ENCODE peak calls at places on chromosome 20, in ten cellular contexts. One of them, this sample, is unnamed. For H3K4me1 and H3K9me3, the result is how much of the 10 kb centered on the place peaks cover.

GRCh38 chr20:8389381-8390368 is 257.6 kb downstream of the PLCB1 start:
- DNase-seq in CD8-positive, alpha-beta T cell: no peak
- DNase-seq in tibial artery: no peak
- DNase-seq in lower lobe of right lung: no peak
- DNase-seq in upper lobe of right lung: no peak
- DNase-seq in GM23248: peak
- DNase-seq in hepatocyte: peak
- DNase-seq in thyroid gland: peak
- DNase-seq in body of pancreas: no peak
- DNase-seq in A673: peak
- DNase-seq in this sample: no peak

GRCh38 chr20:13625241-13625981 is 13.3 kb downstream of the TASP1 start:
- DNase-seq in CD8-positive, alpha-beta T cell: no peak
- DNase-seq in tibial artery: no peak
- DNase-seq in lower lobe of right lung: no peak
- DNase-seq in upper lobe of right lung: no peak
- DNase-seq in GM23248: no peak
- DNase-seq in hepatocyte: no peak
- DNase-seq in thyroid gland: no peak
- DNase-seq in body of pancreas: no peak
- DNase-seq in A673: no peak
- DNase-seq in this sample: no peak

GRCh38 chr20:41361757-41362747 is 4.6 kb downstream of the EMILIN3 start:
- DNase-seq in CD8-positive, alpha-beta T cell: no peak
- DNase-seq in tibial artery: no peak
- DNase-seq in lower lobe of right lung: no peak
- DNase-seq in upper lobe of right lung: no peak
- DNase-seq in GM23248: no peak
- DNase-seq in hepatocyte: no peak
- DNase-seq in thyroid gland: peak
- DNase-seq in body of pancreas: peak
- DNase-seq in A673: no peak
- DNase-seq in this sample: no peak

GRCh38 chr20:49230021-49230420 is 10.8 kb downstream of the DDX27 start:
- DNase-seq in CD8-positive, alpha-beta T cell: no peak
- DNase-seq in tibial artery: no peak
- DNase-seq in lower lobe of right lung: no peak
- DNase-seq in upper lobe of right lung: no peak
- DNase-seq in GM23248: no peak
- DNase-seq in hepatocyte: no peak
- DNase-seq in thyroid gland: no peak
- DNase-seq in body of pancreas: no peak
- DNase-seq in A673: no peak
- DNase-seq in this sample: no peak

GRCh38 chr20:41051426-41051825 is 22.8 kb downstream of the TOP1 start:
- DNase-seq in CD8-positive, alpha-beta T cell: no peak
- DNase-seq in tibial artery: no peak
- DNase-seq in lower lobe of right lung: no peak
- DNase-seq in upper lobe of right lung: no peak
- DNase-seq in GM23248: no peak
- DNase-seq in hepatocyte: no peak
- DNase-seq in thyroid gland: no peak
- DNase-seq in body of pancreas: no peak
- DNase-seq in A673: no peak
- DNase-seq in this sample: no peak

GRCh38 chr20:10109621-10110020 is 74.8 kb downstream of the ANKEF1 start:
- DNase-seq in CD8-positive, alpha-beta T cell: no peak
- DNase-seq in tibial artery: no peak
- DNase-seq in lower lobe of right lung: no peak
- DNase-seq in upper lobe of right lung: no peak
- DNase-seq in GM23248: no peak
- DNase-seq in hepatocyte: no peak
- DNase-seq in thyroid gland: no peak
- DNase-seq in body of pancreas: peak
- DNase-seq in A673: no peak
- DNase-seq in this sample: no peak

GRCh38 chr20:47597090-47597489 is 95.4 kb downstream of the NCOA3 start:
- DNase-seq in CD8-positive, alpha-beta T cell: no peak
- DNase-seq in tibial artery: no peak
- DNase-seq in lower lobe of right lung: no peak
- DNase-seq in upper lobe of right lung: no peak
- DNase-seq in GM23248: no peak
- DNase-seq in hepatocyte: no peak
- DNase-seq in thyroid gland: no peak
- DNase-seq in body of pancreas: no peak
- DNase-seq in A673: no peak
- DNase-seq in this sample: no peak

GRCh38 chr20:33654680-33655161 is 7.4 kb upstream of the C20orf144 start:
- DNase-seq in CD8-positive, alpha-beta T cell: no peak
- DNase-seq in tibial artery: no peak
- DNase-seq in lower lobe of right lung: peak
- DNase-seq in upper lobe of right lung: no peak
- DNase-seq in GM23248: no peak
- DNase-seq in hepatocyte: peak
- DNase-seq in thyroid gland: no peak
- DNase-seq in body of pancreas: no peak
- DNase-seq in A673: no peak
- DNase-seq in this sample: peak

GRCh38 chr20:31515072-31515774 is 981 bp downstream of the HM13 start:
- DNase-seq in CD8-positive, alpha-beta T cell: no peak
- DNase-seq in tibial artery: no peak
- DNase-seq in lower lobe of right lung: no peak
- DNase-seq in upper lobe of right lung: no peak
- DNase-seq in GM23248: no peak
- DNase-seq in hepatocyte: no peak
- DNase-seq in thyroid gland: no peak
- DNase-seq in body of pancreas: no peak
- DNase-seq in A673: no peak
- DNase-seq in this sample: no peak

GRCh38 chr20:10674684-10675455 is 1.1 kb upstream of the JAG1 start:
- DNase-seq in CD8-positive, alpha-beta T cell: no peak
- DNase-seq in tibial artery: peak
- DNase-seq in lower lobe of right lung: peak
- DNase-seq in upper lobe of right lung: peak
- DNase-seq in GM23248: peak
- DNase-seq in hepatocyte: peak
- DNase-seq in thyroid gland: peak
- DNase-seq in body of pancreas: peak
- DNase-seq in A673: peak
- DNase-seq in this sample: peak

GRCh38 chr20:45836841-45837240 is 3.2 kb downstream of the SNX21 start:
- DNase-seq in CD8-positive, alpha-beta T cell: no peak
- DNase-seq in tibial artery: no peak
- DNase-seq in lower lobe of right lung: no peak
- DNase-seq in upper lobe of right lung: no peak
- DNase-seq in GM23248: peak
- DNase-seq in hepatocyte: no peak
- DNase-seq in thyroid gland: no peak
- DNase-seq in body of pancreas: no peak
- DNase-seq in A673: no peak
- DNase-seq in this sample: no peak

GRCh38 chr20:45835230-45836224 is 1.9 kb downstream of the SNX21 start:
- DNase-seq in CD8-positive, alpha-beta T cell: no peak
- DNase-seq in tibial artery: peak
- DNase-seq in lower lobe of right lung: no peak
- DNase-seq in upper lobe of right lung: no peak
- DNase-seq in GM23248: peak
- DNase-seq in hepatocyte: no peak
- DNase-seq in thyroid gland: no peak
- DNase-seq in body of pancreas: no peak
- DNase-seq in A673: no peak
- DNase-seq in this sample: peak

GRCh38 chr20:45833883-45834796 is 541 bp downstream of the SNX21 start:
- DNase-seq in CD8-positive, alpha-beta T cell: peak
- DNase-seq in tibial artery: peak
- DNase-seq in lower lobe of right lung: peak
- DNase-seq in upper lobe of right lung: peak
- DNase-seq in GM23248: peak
- DNase-seq in hepatocyte: peak
- DNase-seq in thyroid gland: peak
- DNase-seq in body of pancreas: peak
- DNase-seq in A673: peak
- DNase-seq in this sample: peak

GRCh38 chr20:45833030-45833882 is at the start of gene SNX21:
- DNase-seq in CD8-positive, alpha-beta T cell: peak
- DNase-seq in tibial artery: peak
- DNase-seq in lower lobe of right lung: peak
- DNase-seq in upper lobe of right lung: peak
- DNase-seq in GM23248: peak
- DNase-seq in hepatocyte: peak
- DNase-seq in thyroid gland: peak
- DNase-seq in body of pancreas: peak
- DNase-seq in A673: peak
- DNase-seq in this sample: peak

DNA sequence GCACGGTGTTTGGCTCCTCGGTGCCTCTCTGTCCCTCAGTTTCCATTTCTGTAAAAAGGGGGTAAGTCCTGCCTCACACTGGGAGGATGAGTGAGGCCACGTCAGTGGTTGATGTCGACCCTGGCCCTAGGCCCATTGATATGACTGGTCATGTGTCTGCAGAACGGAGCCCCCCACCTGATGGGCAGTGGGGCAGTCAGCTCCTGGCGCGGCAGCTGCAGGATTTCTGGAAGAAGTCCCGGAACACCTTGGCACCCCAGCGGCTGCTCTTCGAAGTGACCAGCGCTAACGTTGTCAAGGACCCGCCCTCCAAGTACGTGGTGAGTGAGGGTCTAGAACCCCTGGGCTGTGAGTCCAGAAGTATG is 1.2 kb downstream of the SNX21 start:
- DNase-seq in CD8-positive, alpha-beta T cell: no peak
- DNase-seq in tibial artery: no peak
- DNase-seq in lower lobe of right lung: no peak
- DNase-seq in upper lobe of right lung: no peak
- DNase-seq in GM23248: peak
- DNase-seq in hepatocyte: no peak
- DNase-seq in thyroid gland: no peak
- DNase-seq in body of pancreas: no peak
- DNase-seq in A673: no peak
- DNase-seq in this sample: peak
- H3K4me3 ChIP-seq in CD8-positive, alpha-beta T cell: no peak
- H3K4me3 ChIP-seq in tibial artery: peak
- H3K4me3 ChIP-seq in lower lobe of right lung: peak
- H3K4me3 ChIP-seq in upper lobe of right lung: peak
- H3K4me3 ChIP-seq in GM23248: peak
- H3K4me3 ChIP-seq in hepatocyte: peak
- H3K4me3 ChIP-seq in thyroid gland: peak
- H3K4me3 ChIP-seq in body of pancreas: no peak
- H3K4me3 ChIP-seq in A673: peak
- H3K4me3 ChIP-seq in this sample: peak

DNA sequence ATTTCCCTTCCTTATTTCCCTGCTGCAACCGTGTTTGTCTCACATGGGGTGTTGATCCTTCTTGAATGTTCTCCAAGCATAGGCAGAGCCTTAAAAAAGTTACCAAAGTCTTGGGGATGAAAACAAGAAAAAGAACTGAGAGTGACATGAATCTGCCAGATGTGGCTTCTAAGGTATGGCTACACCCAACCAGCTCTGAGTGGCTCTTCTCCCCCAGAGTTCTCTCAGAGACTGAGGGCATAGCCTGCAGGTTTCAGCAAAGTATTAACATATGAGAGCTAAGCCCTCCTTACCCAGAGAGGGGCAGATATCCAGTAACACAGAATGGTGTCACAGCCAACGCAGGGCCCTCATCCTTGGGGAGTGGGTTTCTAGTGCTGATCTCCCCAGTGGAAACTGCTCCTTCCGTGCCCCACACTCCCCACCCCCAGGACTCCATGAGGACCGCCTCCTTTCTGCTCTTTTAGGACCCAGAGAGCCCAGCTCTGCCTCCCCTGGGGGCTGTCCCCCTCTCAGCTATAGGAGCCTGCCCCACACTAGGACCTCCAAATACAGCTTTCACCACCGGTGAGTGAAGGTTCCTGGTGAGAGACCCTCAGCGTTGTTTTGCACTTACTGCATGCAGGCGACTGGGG is 23.3 kb upstream of the SGK2 start:
- DNase-seq in CD8-positive, alpha-beta T cell: no peak
- DNase-seq in tibial artery: peak
- DNase-seq in lower lobe of right lung: no peak
- DNase-seq in upper lobe of right lung: peak
- DNase-seq in GM23248: no peak
- DNase-seq in hepatocyte: no peak
- DNase-seq in thyroid gland: no peak
- DNase-seq in body of pancreas: no peak
- DNase-seq in A673: no peak
- DNase-seq in this sample: no peak
- H3K4me1 ChIP-seq in CD8-positive, alpha-beta T cell: under half
- H3K4me1 ChIP-seq in tibial artery: under half
- H3K4me1 ChIP-seq in lower lobe of right lung: under half
- H3K4me1 ChIP-seq in upper lobe of right lung: under half
- H3K4me1 ChIP-seq in GM23248: under half
- H3K4me1 ChIP-seq in hepatocyte: under half
- H3K4me1 ChIP-seq in thyroid gland: under half
- H3K4me1 ChIP-seq in body of pancreas: under half
- H3K4me1 ChIP-seq in A673: under half
- H3K4me1 ChIP-seq in this sample: under half

DNA sequence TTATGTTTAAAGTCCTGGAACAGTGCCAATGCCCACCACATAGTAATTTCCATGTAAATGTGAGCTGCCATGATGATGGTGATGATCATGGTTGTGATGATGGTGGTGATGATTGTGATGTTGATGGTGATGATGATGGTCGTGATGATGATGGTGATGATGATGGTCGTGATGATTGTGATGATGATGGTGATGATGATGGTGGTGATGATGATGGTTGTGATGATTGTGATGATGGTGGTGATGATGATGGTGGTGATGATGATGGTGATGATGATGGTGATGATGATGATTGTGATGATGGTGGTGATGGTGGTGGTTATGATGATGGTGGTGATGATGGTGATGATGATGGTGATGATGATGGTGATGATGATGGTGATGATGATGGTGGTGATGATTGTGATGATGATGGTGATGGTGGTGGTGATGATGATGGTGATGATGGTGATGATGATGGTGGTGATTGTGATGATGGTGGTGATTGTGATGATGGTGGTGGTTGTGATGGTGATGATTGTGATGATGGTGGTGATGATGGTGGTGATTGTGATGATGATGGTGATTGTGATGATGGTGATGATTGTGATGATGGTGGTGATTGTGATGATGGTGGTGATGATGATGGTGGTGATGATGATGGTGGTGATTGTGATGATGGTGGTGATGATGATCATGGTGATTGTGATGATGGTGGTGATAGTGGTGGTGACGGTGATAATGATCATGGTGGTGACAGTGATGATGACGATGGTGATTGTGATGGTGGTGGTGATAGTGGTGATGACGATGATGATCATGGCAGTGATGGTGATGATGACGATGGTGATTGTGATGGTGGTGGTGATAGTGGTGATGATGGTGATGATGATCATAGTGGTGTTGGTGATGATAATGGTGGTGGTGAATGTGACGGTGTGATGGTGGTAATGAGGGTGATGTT is 82.3 kb downstream of the PHACTR3 start:
- DNase-seq in CD8-positive, alpha-beta T cell: no peak
- DNase-seq in tibial artery: no peak
- DNase-seq in lower lobe of right lung: no peak
- DNase-seq in upper lobe of right lung: no peak
- DNase-seq in GM23248: peak
- DNase-seq in hepatocyte: no peak
- DNase-seq in thyroid gland: no peak
- DNase-seq in body of pancreas: no peak
- DNase-seq in A673: no peak
- DNase-seq in this sample: no peak
- H3K9me3 ChIP-seq in CD8-positive, alpha-beta T cell: under half
- H3K9me3 ChIP-seq in tibial artery: under half
- H3K9me3 ChIP-seq in lower lobe of right lung: under half
- H3K9me3 ChIP-seq in upper lobe of right lung: under half
- H3K9me3 ChIP-seq in GM23248: under half
- H3K9me3 ChIP-seq in hepatocyte: under half
- H3K9me3 ChIP-seq in thyroid gland: under half
- H3K9me3 ChIP-seq in body of pancreas: under half
- H3K9me3 ChIP-seq in A673: under half
- H3K9me3 ChIP-seq in this sample: under half

GRCh38 chr20:53828673-53829085 is 235.0 kb upstream of the ZNF217 start:
- DNase-seq in CD8-positive, alpha-beta T cell: no peak
- DNase-seq in tibial artery: no peak
- DNase-seq in lower lobe of right lung: no peak
- DNase-seq in upper lobe of right lung: no peak
- DNase-seq in GM23248: peak
- DNase-seq in hepatocyte: peak
- DNase-seq in thyroid gland: peak
- DNase-seq in body of pancreas: no peak
- DNase-seq in A673: peak
- DNase-seq in this sample: no peak
- H3K4me3 ChIP-seq in CD8-positive, alpha-beta T cell: peak
- H3K4me3 ChIP-seq in tibial artery: peak
- H3K4me3 ChIP-seq in lower lobe of right lung: peak
- H3K4me3 ChIP-seq in upper lobe of right lung: peak
- H3K4me3 ChIP-seq in GM23248: peak
- H3K4me3 ChIP-seq in hepatocyte: no peak
- H3K4me3 ChIP-seq in thyroid gland: peak
- H3K4me3 ChIP-seq in body of pancreas: no peak
- H3K4me3 ChIP-seq in A673: peak
- H3K4me3 ChIP-seq in this sample: peak

This sample was measured in right cardiac atrium.